ENCODE peak calls at places on chromosomes 2 and 18, in ten cellular contexts. E is IMR-90, V is H1, I is HCT116, A is GM23248, D is mammary epithelial cell, J is neural progenitor cell, G is MM.1S, B is astrocyte, F is hepatocyte. U is an unnamed sample.
A peak's percentile ranks its signal among the peaks of the same experiment; 100 is the strongest.

GRCh38 chr2:175015340-175015739 is 10.2 kb upstream of the CHN1 start:
- DNase-seq in E (no peak), D (no peak), J (no peak), G (no peak), F (no peak), A (no peak), B (no peak), V (no peak), I (no peak), U (no peak)

GRCh38 chr18:62957885-62958472 is 242.6 kb downstream of the PHLPP1 start:
- DNase-seq in I (peak; percentile 40), E (peak; percentile 14), V (peak; percentile 15), A (peak; percentile 51), G (peak; percentile 73), B (no peak), D (peak; percentile 19), J (peak; percentile 55), F (no peak), U (peak; percentile 71)

GRCh38 chr18:8871484-8871883 is 166.1 kb downstream of the MTCL1 start:
- DNase-seq in F (no peak), J (no peak), E (no peak), B (no peak), V (no peak), A (peak; percentile 67), I (no peak), G (no peak), D (peak; percentile 82), U (no peak)

GRCh38 chr2:40401896-40402295 is 50.0 kb downstream of the SLC8A1 start:
- DNase-seq in G (no peak), D (peak; percentile 90), V (no peak), I (peak; percentile 66), B (peak; percentile 91), A (peak; percentile 80), E (peak; percentile 94), F (no peak), J (no peak), U (no peak)

GRCh38 chr2:163641986-163642385 is 93.8 kb downstream of the FIGN start:
- DNase-seq in B (peak; percentile 34), D (no peak), V (no peak), G (peak; percentile 22), E (peak; percentile 57), J (no peak), A (peak; percentile 21), I (no peak), F (no peak), U (no peak)

GRCh38 chr18:11823545-11823944 is 27.7 kb upstream of the CHMP1B start:
- DNase-seq in A (no peak), V (no peak), D (no peak), F (no peak), J (no peak), B (no peak), E (no peak), I (no peak), G (no peak), U (no peak)

GRCh38 chr2:70520825-70521224 is 32.8 kb downstream of the TGFA start:
- DNase-seq in G (no peak), D (no peak), J (no peak), I (no peak), B (no peak), E (no peak), A (no peak), F (no peak), V (no peak), U (no peak)

GRCh38 chr18:26103579-26103978 is 13.2 kb upstream of the SS18 start:
- DNase-seq in D (no peak), V (no peak), J (peak; percentile 47), I (peak; percentile 43), A (no peak), B (no peak), E (no peak), F (peak; percentile 8), G (peak; percentile 14), U (peak; percentile 72)

GRCh38 chr2:70632388-70632787 is 78.8 kb upstream of the TGFA start:
- DNase-seq in D (no peak), A (no peak), F (no peak), J (no peak), G (no peak), I (no peak), B (no peak), V (no peak), E (no peak), U (no peak)

GRCh38 chr18:12059334-12060181 is 34.1 kb upstream of the ANKRD62 start:
- DNase-seq in J (no peak), I (peak; percentile 23), V (no peak), F (no peak), A (no peak), B (no peak), D (no peak), E (no peak), G (no peak), U (no peak)

GRCh38 chr2:215917953-215918620 is 95.3 kb downstream of the MREG start:
- DNase-seq in V (no peak), G (peak; percentile 73), I (no peak), F (peak; percentile 31), A (peak; percentile 80), E (peak; percentile 65), B (peak; percentile 59), D (peak; percentile 76), J (no peak), U (no peak)

GRCh38 chr2:120390381-120391055 is 44.6 kb downstream of the INHBB start:
- DNase-seq in V (no peak), B (no peak), G (no peak), D (no peak), J (no peak), F (no peak), I (no peak), E (no peak), A (no peak), U (no peak)

GRCh38 chr2:134244091-134244490 is 9.8 kb upstream of the MGAT5 start:
- DNase-seq in F (no peak), A (peak; percentile 60), B (peak; percentile 41), I (no peak), J (no peak), D (peak; percentile 26), V (no peak), G (no peak), E (peak; percentile 65), U (no peak)

GRCh38 chr18:59008302-59008974 is 131.2 kb upstream of the SEC11C start:
- DNase-seq in E (peak; percentile 73), B (peak; percentile 79), V (peak; percentile 10), G (no peak), J (no peak), I (peak; percentile 26), A (peak; percentile 78), F (peak; percentile 62), D (peak; percentile 86), U (peak; percentile 60)

GRCh38 chr2:86396304-86396785 is 44.8 kb upstream of the KDM3A start:
- DNase-seq in A (peak; percentile 50), V (no peak), I (peak; percentile 33), F (peak; percentile 34), J (peak; percentile 34), E (peak; percentile 20), B (peak; percentile 24), G (peak; percentile 10), D (peak; percentile 30), U (no peak)

GRCh38 chr2:239910851-239911629 is 114.1 kb downstream of the NDUFA10 start:
- DNase-seq in F (no peak), A (peak; percentile 31), D (no peak), J (no peak), G (no peak), B (no peak), V (no peak), E (no peak), I (no peak), U (peak; percentile 10)

GRCh38 chr2:102187191-102188150 is 648 bp downstream of the IL1RL2 start:
- DNase-seq in J (no peak), F (peak; percentile 30), A (peak; percentile 81), I (no peak), E (peak; percentile 10), G (no peak), B (peak; percentile 37), D (peak; percentile 30), V (no peak), U (no peak)

GRCh38 chr2:65059071-65059470 is 2.9 kb downstream of the CEP68 start:
- DNase-seq in G (no peak), J (no peak), V (no peak), F (no peak), D (no peak), B (no peak), A (no peak), E (no peak), I (no peak), U (no peak)
- H4K20me1 ChIP-seq in G (no peaks in the 10 kb centered on the region), J (peaks cover 64% of the 10 kb centered on the region), V (peaks cover 18% of the 10 kb centered on the region), F (peaks cover 8% of the 10 kb centered on the region), D (no peaks in the 10 kb centered on the region), B (peaks cover 58% of the 10 kb centered on the region), A (no peaks in the 10 kb centered on the region), E (peaks cover 18% of the 10 kb centered on the region), I (no peaks in the 10 kb centered on the region), U (no peaks in the 10 kb centered on the region)

GRCh38 chr2:130345611-130346010 is 2.9 kb downstream of the IMP4 start:
- DNase-seq in B (no peak), G (no peak), J (no peak), F (no peak), E (no peak), I (no peak), D (no peak), V (no peak), A (no peak), U (no peak)
- H4K20me1 ChIP-seq in B (peaks cover 30% of the 10 kb centered on the region), G (no peaks in the 10 kb centered on the region), J (peaks cover 14% of the 10 kb centered on the region), F (no peaks in the 10 kb centered on the region), E (no peaks in the 10 kb centered on the region), I (peaks cover 8% of the 10 kb centered on the region), D (no peaks in the 10 kb centered on the region), V (peaks cover 1% of the 10 kb centered on the region), A (no peaks in the 10 kb centered on the region), U (no peaks in the 10 kb centered on the region)

GRCh38 chr2:61439241-61440002 is 31.5 kb downstream of the USP34 start:
- DNase-seq in V (no peak), B (no peak), I (no peak), D (no peak), A (no peak), F (no peak), E (no peak), G (no peak), J (no peak), U (no peak)

GRCh38 chr2:61436092-61436491 is 34.8 kb downstream of the USP34 start:
- DNase-seq in A (peak; percentile 15), E (no peak), I (no peak), G (no peak), B (no peak), F (no peak), V (no peak), J (no peak), D (no peak), U (no peak)

GRCh38 chr2:61437170-61437569 is 33.7 kb downstream of the USP34 start:
- DNase-seq in E (no peak), B (no peak), I (no peak), J (no peak), V (no peak), D (no peak), G (no peak), A (no peak), F (no peak), U (no peak)

GRCh38 chr2:61435291-61435690 is 35.6 kb downstream of the USP34 start:
- DNase-seq in B (no peak), A (no peak), I (no peak), V (no peak), F (no peak), G (no peak), J (no peak), E (no peak), D (no peak), U (no peak)

GRCh38 chr2:61438670-61439069 is 32.2 kb downstream of the USP34 start:
- DNase-seq in E (no peak), V (no peak), G (no peak), I (no peak), A (no peak), J (no peak), B (no peak), D (no peak), F (no peak), U (no peak)
- H4K20me1 ChIP-seq in E (peaks cover 89% of the 10 kb centered on the region), V (peaks cover 21% of the 10 kb centered on the region), G (peaks cover 29% of the 10 kb centered on the region), I (peaks cover 11% of the 10 kb centered on the region), A (peaks cover 62% of the 10 kb centered on the region), J (peaks cover 45% of the 10 kb centered on the region), B (peaks cover 94% of the 10 kb centered on the region), D (peaks cover 8% of the 10 kb centered on the region), F (peaks cover 86% of the 10 kb centered on the region), U (no peaks in the 10 kb centered on the region)

GRCh38 chr2:105388971-105389381 is 9.9 kb downstream of the FHL2 start:
- DNase-seq in F (no peak), D (no peak), I (no peak), V (no peak), J (no peak), B (peak; percentile 99), E (peak; percentile 98), G (no peak), A (peak; percentile 85), U (no peak)
- H4K20me1 ChIP-seq in F (no peaks in the 10 kb centered on the region), D (peaks cover 8% of the 10 kb centered on the region), I (peaks cover 3% of the 10 kb centered on the region), V (no peaks in the 10 kb centered on the region), J (no peaks in the 10 kb centered on the region), B (peaks cover 82% of the 10 kb centered on the region), E (peaks cover 70% of the 10 kb centered on the region), G (no peaks in the 10 kb centered on the region), A (peaks cover 7% of the 10 kb centered on the region), U (no peaks in the 10 kb centered on the region)

U was measured in H9.